ENCODE peak calls at places on chromosomes 7 and 10, in four cellular contexts. E is mesenchymal stem cell, H is heart left ventricle, P is kidney epithelial cell. M is an unnamed sample.

GRCh38 chr10:11189581-11190376 is 172.1 kb downstream of the CELF2 start:
- DNase-seq in E (no peak), H (no peak), P (no peak), M (no peak)

GRCh38 chr7:15352807-15353206 is 209.0 kb downstream of the AGMO start:
- DNase-seq in E (no peak), H (no peak), P (no peak), M (no peak)

GRCh38 chr7:48426966-48427555 is 255.8 kb downstream of the ABCA13 start:
- DNase-seq in H (no peak), P (peak), E (no peak), M (peak)

GRCh38 chr7:144027070-144027469 is 21.7 kb upstream of the OR2A5 start:
- DNase-seq in P (no peak), H (no peak), E (peak), M (peak)

GRCh38 chr7:31336202-31337035 is 4.1 kb downstream of the NEUROD6 start:
- DNase-seq in P (no peak), H (no peak), E (no peak), M (no peak)

GRCh38 chr10:48215148-48215982 is 59.1 kb downstream of the FRMPD2 start:
- DNase-seq in H (no peak), E (peak), P (no peak), M (peak)

GRCh38 chr7:19145429-19146201 is 394 bp upstream of the FERD3L start:
- DNase-seq in H (no peak), E (no peak), P (no peak), M (no peak)

GRCh38 chr10:49597426-49598163 is 12.5 kb upstream of the SLC18A3 start:
- DNase-seq in P (no peak), H (no peak), E (no peak), M (no peak)

GRCh38 chr7:142507799-142508198 is 241.5 kb upstream of the PRSS1 start:
- DNase-seq in E (no peak), P (no peak), H (no peak), M (no peak)

GRCh38 chr7:135210818-135211178 is 528 bp downstream of the WDR91 start:
- DNase-seq in P (no peak), H (no peak), E (peak), M (peak)

GRCh38 chr10:14656052-14656451 is 118.6 kb downstream of the FAM107B start:
- DNase-seq in E (no peak), H (no peak), P (no peak), M (no peak)

GRCh38 chr7:139972000-139972399 is 90.8 kb downstream of the PARP12 start:
- DNase-seq in E (no peak), P (no peak), H (no peak), M (no peak)

GRCh38 chr7:33979300-33979806 is 74.0 kb downstream of the BMPER start:
- DNase-seq in H (no peak), E (no peak), P (no peak), M (no peak)

GRCh38 chr10:114708717-114709352 is 50.8 kb upstream of the ABLIM1 start:
- DNase-seq in E (peak), P (no peak), H (no peak), M (peak)

GRCh38 chr7:114026486-114027089 is 107.8 kb upstream of the PPP1R3A start:
- DNase-seq in P (no peak), E (peak), H (no peak), M (peak)

GRCh38 chr7:16652888-16653287 is 6.9 kb downstream of the BZW2 start:
- DNase-seq in E (no peak), P (no peak), H (no peak), M (no peak)

GRCh38 chr7:28784166-28784870 is 173.8 kb downstream of the TRIL start:
- DNase-seq in H (no peak), E (peak), P (no peak), M (peak)

GRCh38 chr10:70137135-70137534 is 4.5 kb upstream of the AIFM2 start:
- DNase-seq in P (no peak), E (no peak), H (no peak), M (no peak)

GRCh38 chr10:22894714-22895113 is 33.1 kb upstream of the ARMC3 start:
- DNase-seq in H (no peak), E (no peak), P (no peak), M (no peak)

GRCh38 chr7:124459101-124460052 is 306.2 kb downstream of the GPR37 start:
- DNase-seq in P (peak), E (peak), H (no peak), M (peak)

GRCh38 chr7:14381306-14381705 is 391.8 kb upstream of the ETV1 start:
- DNase-seq in P (no peak), H (no peak), E (no peak), M (peak)

DNA sequence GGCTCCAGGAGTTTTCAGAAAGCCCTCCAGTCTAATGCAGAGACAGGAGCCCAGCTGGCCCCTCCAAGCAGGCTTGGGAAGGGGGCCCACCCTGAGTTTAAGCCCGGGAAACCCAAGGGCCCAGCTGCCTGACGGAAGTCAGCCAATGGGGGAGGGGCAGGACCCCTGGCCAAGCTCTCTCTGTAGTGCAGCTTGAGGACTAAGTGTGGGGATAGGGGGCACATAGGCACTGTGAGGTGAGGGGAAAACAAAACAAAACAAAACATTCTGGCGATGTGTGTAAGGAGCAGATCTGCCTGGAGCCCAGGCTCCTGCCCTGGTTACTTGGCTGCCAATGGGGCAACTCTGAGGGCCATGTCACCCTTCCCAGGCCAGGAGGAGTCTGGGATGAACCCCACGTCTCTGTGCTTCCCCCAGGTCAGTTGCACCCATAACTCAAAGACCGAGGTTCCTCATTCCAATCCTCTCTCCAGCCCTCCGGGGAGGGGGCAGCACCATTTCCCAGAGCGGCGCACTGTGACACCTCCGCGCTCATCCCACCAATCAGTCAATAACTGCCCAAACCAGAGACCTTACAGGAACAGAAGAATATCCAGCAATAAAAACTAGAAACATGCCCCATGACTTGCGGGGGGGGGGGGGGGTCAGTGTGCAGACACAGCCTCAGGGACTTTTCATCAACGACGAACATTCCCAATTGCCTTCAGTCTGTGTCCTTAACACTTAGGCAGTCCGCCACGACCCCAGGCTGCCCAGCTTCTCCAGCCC is 1.7 kb downstream of the CXCL12 start:
- DNase-seq in E (no peak), H (no peak), P (no peak), M (no peak)
- H3K4me3 ChIP-seq in E (peak), H (peak), P (no peak), M (peak)

GRCh38 chr7:137895301-137896201 is 48.8 kb upstream of the DGKI start:
- DNase-seq in P (no peak), E (no peak), H (no peak), M (no peak)

GRCh38 chr7:137904826-137905225 is 58.1 kb upstream of the DGKI start:
- DNase-seq in P (no peak), H (no peak), E (peak), M (no peak)

GRCh38 chr7:137900137-137900536 is 53.4 kb upstream of the DGKI start:
- DNase-seq in E (no peak), P (no peak), H (no peak), M (no peak)

GRCh38 chr7:137903382-137904169 is 56.8 kb upstream of the DGKI start:
- DNase-seq in H (no peak), E (peak), P (no peak), M (peak)

DNA sequence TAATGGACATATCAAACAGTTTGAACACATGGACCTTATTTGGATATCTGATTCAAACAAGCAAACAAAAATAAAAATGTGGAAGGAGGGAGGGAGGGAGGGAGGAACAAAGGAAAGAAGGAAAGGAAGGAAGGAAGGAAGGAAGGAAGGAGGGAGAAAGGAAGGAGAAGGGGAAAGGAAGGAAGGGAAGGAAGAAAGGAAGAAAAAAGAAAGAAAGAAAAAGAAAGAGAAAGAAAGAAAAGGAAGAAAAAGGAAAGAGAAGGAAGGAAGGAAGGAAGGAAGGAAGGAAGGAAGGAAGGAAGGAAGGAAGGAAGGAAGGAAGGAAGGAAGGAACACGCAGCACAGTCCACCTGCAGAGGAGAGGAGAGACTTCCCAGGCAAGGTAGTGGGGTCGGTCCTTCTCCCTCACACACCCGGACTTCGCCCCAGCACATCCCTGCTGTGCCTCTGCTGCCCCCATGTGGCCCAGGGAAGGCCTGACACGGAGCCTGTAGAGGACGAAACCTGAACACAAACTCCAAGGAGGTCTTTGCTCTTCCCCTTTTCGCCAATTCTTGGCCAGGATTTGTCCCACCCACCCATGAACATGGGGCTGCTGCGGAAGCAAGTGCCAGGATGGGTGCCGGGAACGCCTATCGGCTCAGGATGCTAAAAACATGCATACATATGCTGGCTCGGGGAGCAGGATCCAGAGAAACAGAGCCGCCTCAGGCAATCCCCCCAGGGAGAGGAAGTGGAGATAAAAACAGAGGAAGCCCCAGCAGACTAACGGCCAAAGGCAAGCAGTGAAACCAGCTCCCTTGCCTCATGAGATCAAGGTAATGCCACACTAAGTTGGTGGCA is 52.3 kb upstream of the DGKI start:
- DNase-seq in H (peak), E (peak), P (no peak), M (peak)
- H3K4me3 ChIP-seq in H (peak), E (no peak), P (no peak), M (no peak)

GRCh38 chr7:5063698-5064097 is 18.0 kb downstream of the RBAK start:
- DNase-seq in P (no peak), H (no peak), E (peak), M (peak)
- H3K4me3 ChIP-seq in P (no peak), H (no peak), E (no peak), M (no peak)

GRCh38 chr7:129169171-129169643 is 19.2 kb upstream of the SMO start:
- DNase-seq in H (peak), E (peak), P (no peak), M (peak)
- H3K4me3 ChIP-seq in H (peak), E (peak), P (peak), M (peak)

GRCh38 chr7:27750336-27750735 is 10.4 kb downstream of the TAX1BP1 start:
- DNase-seq in H (no peak), E (no peak), P (no peak), M (no peak)
- H3K4me3 ChIP-seq in H (no peak), E (no peak), P (no peak), M (no peak)

GRCh38 chr7:2083362-2083761 is 149.4 kb downstream of the MAD1L1 start:
- DNase-seq in E (no peak), P (no peak), H (no peak), M (no peak)

GRCh38 chr7:2084781-2085505 is 147.8 kb downstream of the MAD1L1 start:
- DNase-seq in H (no peak), E (no peak), P (no peak), M (no peak)

GRCh38 chr7:2082357-2083038 is 150.2 kb downstream of the MAD1L1 start:
- DNase-seq in P (peak), H (no peak), E (peak), M (peak)

GRCh38 chr7:2085804-2086203 is 146.9 kb downstream of the MAD1L1 start:
- DNase-seq in P (no peak), E (no peak), H (no peak), M (no peak)

GRCh38 chr7:2084331-2084730 is 148.4 kb downstream of the MAD1L1 start:
- DNase-seq in E (no peak), P (no peak), H (no peak), M (no peak)
- H3K4me3 ChIP-seq in E (no peak), P (no peak), H (no peak), M (no peak)

M was measured in fibroblast of mammary gland.